ENCODE peak calls at places on chromosomes 13 and 19, in nine cellular contexts. Q, C, D, E, A, H, Z, M and Y are unnamed samples.

GRCh38 chr13:101567841-101568240 is 115.4 kb downstream of the ITGBL1 start:
- DNase-seq in E (no peak), C (no peak), A (no peak), M (no peak), Z (no peak), D (no peak), Q (no peak), H (no peak), Y (no peak)

GRCh38 chr19:21940684-21941083 is 70.1 kb downstream of the ZNF208 start:
- DNase-seq in M (no peak), Z (no peak), H (no peak), C (no peak), Q (no peak), A (no peak), E (no peak), D (no peak), Y (no peak)

GRCh38 chr13:27375686-27376326 is 48.6 kb upstream of the GTF3A start:
- DNase-seq in C (peak), H (peak), M (peak), D (peak), E (peak), Z (peak), Q (peak), A (no peak), Y (peak)

GRCh38 chr13:25143693-25144092 is 28.4 kb downstream of the AMER2 start:
- DNase-seq in Q (no peak), C (no peak), D (no peak), M (no peak), A (no peak), Z (no peak), E (no peak), H (no peak), Y (no peak)

GRCh38 chr19:18379803-18380747 is 5.9 kb upstream of the GDF15 start:
- DNase-seq in D (peak), C (no peak), H (no peak), Z (no peak), M (no peak), A (no peak), E (no peak), Q (peak), Y (peak)

GRCh38 chr13:74230984-74231443 is 96.8 kb upstream of the KLF12 start:
- DNase-seq in D (no peak), M (no peak), Z (no peak), E (no peak), H (no peak), A (no peak), Q (no peak), C (no peak), Y (no peak)

GRCh38 chr13:114078501-114079451 is 53.6 kb downstream of the RASA3 start:
- DNase-seq in Q (no peak), H (no peak), E (no peak), A (no peak), C (no peak), M (no peak), D (peak), Z (no peak), Y (peak)

GRCh38 chr19:480016-480855 is 16.1 kb upstream of the MADCAM1 start:
- DNase-seq in H (peak), M (no peak), C (no peak), D (peak), E (peak), A (no peak), Q (peak), Z (no peak), Y (peak)

GRCh38 chr19:33660426-33661160 is 38.8 kb downstream of the CHST8 start:
- DNase-seq in Z (no peak), C (no peak), D (no peak), Q (no peak), H (no peak), A (no peak), M (peak), E (no peak), Y (no peak)

GRCh38 chr19:48735031-48735615 is 5.3 kb downstream of the RASIP1 start:
- DNase-seq in Q (no peak), D (no peak), M (no peak), Z (no peak), C (no peak), A (no peak), H (no peak), E (no peak), Y (no peak)

GRCh38 chr13:44218501-44219240 is 155.0 kb upstream of the SERP2 start:
- DNase-seq in M (no peak), C (no peak), D (peak), Z (no peak), H (no peak), A (no peak), Q (no peak), E (no peak), Y (peak)

GRCh38 chr13:23621316-23621645 is 51.1 kb downstream of the TNFRSF19 start:
- DNase-seq in C (no peak), D (no peak), H (peak), E (no peak), Z (no peak), A (peak), Q (no peak), M (peak), Y (peak)

GRCh38 chr13:33351324-33351723 is 65.8 kb upstream of the STARD13 start:
- DNase-seq in A (peak), H (no peak), Q (peak), D (no peak), M (peak), Z (no peak), C (no peak), E (no peak), Y (peak)

GRCh38 chr19:30160426-30160825 is 211.8 kb upstream of the ZNF536 start:
- DNase-seq in C (no peak), Z (no peak), D (no peak), E (no peak), M (no peak), H (no peak), A (no peak), Q (no peak), Y (no peak)

GRCh38 chr13:59545007-59545406 is 618.7 kb downstream of the DIAPH3 start:
- DNase-seq in Q (no peak), D (no peak), E (no peak), A (no peak), Z (no peak), H (no peak), C (no peak), M (no peak), Y (no peak)

GRCh38 chr13:27794075-27794691 is 1.9 kb downstream of the GSX1 start:
- DNase-seq in E (no peak), H (no peak), Q (no peak), A (no peak), Z (no peak), D (no peak), M (no peak), C (no peak), Y (no peak)

GRCh38 chr13:47112900-47113299 is 216.0 kb upstream of the HTR2A start:
- DNase-seq in Z (no peak), A (no peak), D (no peak), Q (no peak), C (no peak), M (no peak), H (no peak), E (no peak), Y (peak)

GRCh38 chr13:27789495-27790303 is 2.6 kb upstream of the GSX1 start:
- DNase-seq in D (no peak), H (peak), M (no peak), Q (no peak), Z (no peak), A (no peak), E (no peak), C (no peak), Y (no peak)

GRCh38 chr19:55070755-55071502 is 4.7 kb upstream of the EPS8L1 start:
- DNase-seq in D (no peak), Z (no peak), Q (no peak), A (no peak), C (no peak), H (no peak), M (no peak), E (no peak), Y (peak)

GRCh38 chr19:55253842-55254624 is 4.8 kb downstream of the PPP6R1 start:
- DNase-seq in C (peak), H (peak), Z (peak), A (no peak), D (no peak), Q (peak), E (peak), M (peak), Y (no peak)

GRCh38 chr19:43575156-43575950 is at the start of the genes PINLYP and XRCC1:
- DNase-seq in A (peak), M (peak), H (peak), Z (peak), E (peak), Q (peak), D (peak), C (peak), Y (peak)

GRCh38 chr13:28423010-28423409 is 71.9 kb downstream of the FLT1 start:
- DNase-seq in Q (peak), H (peak), C (no peak), A (no peak), Z (peak), E (no peak), M (peak), D (no peak), Y (no peak)

GRCh38 chr13:43611631-43612416 is 174.9 kb downstream of the ENOX1 start:
- DNase-seq in C (no peak), E (no peak), H (no peak), D (no peak), M (no peak), Q (no peak), Z (no peak), A (no peak), Y (no peak)

GRCh38 chr13:66014757-66015156 is 1215.4 kb downstream of the PCDH9 start:
- DNase-seq in C (no peak), H (no peak), A (no peak), D (no peak), E (no peak), M (no peak), Z (no peak), Q (no peak), Y (peak)

GRCh38 chr19:1411255-1412191 is 4.1 kb downstream of the DAZAP1 start:
- DNase-seq in Z (no peak), H (no peak), Q (no peak), E (no peak), C (no peak), A (no peak), M (no peak), D (no peak), Y (no peak)

GRCh38 chr19:6470173-6470572 is 6.1 kb downstream of the CRB3 start:
- DNase-seq in Z (no peak), A (no peak), D (no peak), C (no peak), Q (no peak), E (no peak), H (no peak), M (no peak), Y (no peak)

GRCh38 chr19:51687791-51688664 is 5.1 kb upstream of the SPACA6 start:
- DNase-seq in Z (no peak), D (peak), M (no peak), A (no peak), E (no peak), Q (peak), C (no peak), H (no peak), Y (peak)

GRCh38 chr19:34381399-34382251 is 16.6 kb downstream of the GPI start:
- DNase-seq in A (no peak), Q (no peak), Z (no peak), M (no peak), H (no peak), C (no peak), E (no peak), D (no peak), Y (no peak)

GRCh38 chr19:31330761-31331160 is 18.5 kb downstream of the TSHZ3 start:
- DNase-seq in A (no peak), E (no peak), H (no peak), M (no peak), C (no peak), Z (no peak), D (no peak), Q (no peak), Y (no peak)

GRCh38 chr19:35869327-35870123 is 1.2 kb downstream of the APLP1 start:
- DNase-seq in A (no peak), C (peak), Q (peak), Z (no peak), M (peak), E (peak), H (peak), D (peak), Y (peak)

GRCh38 chr13:76890036-76890435 is 3.8 kb upstream of the KCTD12 start:
- DNase-seq in A (no peak), E (no peak), M (no peak), H (no peak), D (no peak), Q (no peak), C (no peak), Z (no peak), Y (peak)